ENCODE peak calls at places on chromosome 17, in nine cellular contexts. O is PC-3, Z is astrocyte, R is GM23338, X is K562, B is uterus, L is transverse colon, S is psoas muscle, U is thoracic aorta. A is an unnamed sample. For H3K36me3, the result is how much of the 10 kb centered on the place peaks cover.

GRCh38 chr17:2181206-2181983 is 122.2 kb downstream of the SMG6 start:
- DNase-seq in O (no peak), Z (peak), B (peak), S (peak), X (no peak), L (peak), U (peak), R (peak), A (no peak)

GRCh38 chr17:330993-331701 is 21.5 kb downstream of the RPH3AL start:
- DNase-seq in L (peak), U (no peak), B (peak), O (no peak), Z (no peak), R (no peak), X (no peak), S (peak), A (no peak)

GRCh38 chr17:74694081-74694480 is 18.6 kb downstream of the CD300LF start:
- DNase-seq in B (no peak), O (no peak), S (no peak), Z (no peak), L (no peak), X (no peak), R (no peak), U (no peak), A (no peak)

GRCh38 chr17:4914009-4914408 is 11.1 kb upstream of the CHRNE start:
- DNase-seq in O (peak), R (no peak), X (no peak), L (no peak), U (no peak), B (no peak), Z (no peak), S (no peak), A (no peak)

GRCh38 chr17:4014148-4014927 is 50.1 kb upstream of the ATP2A3 start:
- DNase-seq in L (no peak), R (no peak), O (no peak), X (no peak), B (no peak), U (no peak), Z (no peak), S (no peak), A (no peak)

GRCh38 chr17:46163316-46163715 is 29.9 kb downstream of the KANSL1 start:
- DNase-seq in O (no peak), B (no peak), X (no peak), Z (no peak), L (no peak), R (no peak), S (no peak), U (no peak), A (no peak)

GRCh38 chr17:49393491-49394255 is 21.0 kb downstream of the PHB1 start:
- DNase-seq in U (no peak), S (no peak), L (no peak), X (no peak), Z (no peak), B (no peak), O (no peak), R (no peak), A (no peak)

GRCh38 chr17:22270381-22270780 is 578.1 kb downstream of the KCNJ18 start:
- DNase-seq in S (no peak), U (no peak), L (no peak), Z (no peak), X (no peak), R (no peak), B (no peak), O (no peak), A (no peak)

GRCh38 chr17:57277923-57278604 is 21.7 kb downstream of the MSI2 start:
- DNase-seq in S (no peak), X (no peak), B (no peak), U (no peak), O (no peak), L (no peak), Z (no peak), R (no peak), A (no peak)

GRCh38 chr17:57021226-57021940 is 43.5 kb downstream of the SCPEP1 start:
- DNase-seq in B (no peak), U (peak), O (peak), X (no peak), R (no peak), Z (no peak), S (no peak), L (peak), A (no peak)

DNA sequence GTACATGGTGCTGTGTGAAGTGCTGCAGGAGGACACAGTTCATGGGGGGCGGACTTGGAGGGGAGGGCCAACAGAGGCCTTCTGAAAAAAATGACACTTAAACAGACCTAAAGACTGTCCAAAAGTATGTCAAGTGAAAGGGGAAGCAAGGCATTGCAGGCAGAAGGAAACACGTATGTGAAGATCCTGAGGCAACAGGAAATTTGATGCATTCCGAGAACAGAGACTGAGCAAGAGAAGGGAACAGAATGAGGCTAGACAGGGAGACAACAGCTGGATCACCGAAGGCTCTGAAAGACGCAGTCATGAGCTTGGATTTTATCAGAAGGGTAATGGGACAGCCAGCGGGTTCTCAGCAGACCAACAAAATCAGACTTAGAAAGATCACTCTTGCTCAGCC is 1.1 kb downstream of the IFT20 start:
- DNase-seq in Z (no peak), S (no peak), B (no peak), R (no peak), X (no peak), L (no peak), U (no peak), O (no peak), A (no peak)
- H3K4me3 ChIP-seq in Z (peak), S (peak), B (peak), R (peak), X (peak), L (peak), U (peak), O (peak), A (peak)

GRCh38 chr17:36498155-36498554 is 11.7 kb downstream of the ZNHIT3 start:
- DNase-seq in O (no peak), Z (no peak), U (no peak), B (no peak), X (no peak), S (no peak), R (no peak), L (no peak), A (peak)
- H3K36me3 ChIP-seq in O (under half), Z (under half), U (half or more), B (under half), X (half or more), S (half or more), R (under half), L (under half), A (half or more)

DNA sequence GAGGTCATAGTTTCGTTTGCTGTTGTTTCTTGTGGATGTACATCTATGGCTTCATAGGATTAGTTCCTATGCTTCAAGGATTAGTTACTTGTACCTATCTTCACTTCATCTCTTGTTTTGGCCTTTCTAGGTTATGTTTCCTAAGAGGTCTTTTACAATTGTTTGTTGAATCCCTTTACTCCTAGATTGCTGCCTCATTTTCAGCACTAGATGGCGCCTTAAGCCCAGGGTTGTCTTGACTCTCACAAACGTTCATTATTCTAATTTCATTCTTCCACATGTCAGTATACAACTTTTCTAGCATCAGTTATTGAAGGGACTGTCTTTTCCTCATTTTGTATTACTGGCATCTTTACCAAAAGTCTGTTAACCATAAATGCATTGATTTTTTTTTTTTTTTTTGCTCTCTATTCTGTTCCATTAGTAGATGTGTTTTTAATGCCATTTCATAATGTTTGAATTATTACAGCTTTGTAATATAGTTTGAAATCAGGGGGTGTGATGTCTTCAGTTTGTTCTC is 45.0 kb upstream of the NACA2 start:
- DNase-seq in X (peak), Z (peak), S (no peak), U (no peak), R (peak), B (no peak), L (peak), O (peak), A (peak)
- TF ChIP-seq CTCF in X (peak), Z (peak), S (peak), U (no peak), R (peak), B (no peak), L (peak), O (peak), A (peak)

GRCh38 chr17:50828508-50829170 is 6.7 kb upstream of the WFIKKN2 start:
- DNase-seq in U (no peak), B (no peak), R (no peak), O (no peak), X (no peak), L (no peak), S (no peak), Z (no peak), A (no peak)
- H3K4me3 ChIP-seq in U (no peak), B (no peak), R (no peak), O (no peak), X (no peak), L (no peak), S (no peak), Z (no peak), A (no peak)

DNA sequence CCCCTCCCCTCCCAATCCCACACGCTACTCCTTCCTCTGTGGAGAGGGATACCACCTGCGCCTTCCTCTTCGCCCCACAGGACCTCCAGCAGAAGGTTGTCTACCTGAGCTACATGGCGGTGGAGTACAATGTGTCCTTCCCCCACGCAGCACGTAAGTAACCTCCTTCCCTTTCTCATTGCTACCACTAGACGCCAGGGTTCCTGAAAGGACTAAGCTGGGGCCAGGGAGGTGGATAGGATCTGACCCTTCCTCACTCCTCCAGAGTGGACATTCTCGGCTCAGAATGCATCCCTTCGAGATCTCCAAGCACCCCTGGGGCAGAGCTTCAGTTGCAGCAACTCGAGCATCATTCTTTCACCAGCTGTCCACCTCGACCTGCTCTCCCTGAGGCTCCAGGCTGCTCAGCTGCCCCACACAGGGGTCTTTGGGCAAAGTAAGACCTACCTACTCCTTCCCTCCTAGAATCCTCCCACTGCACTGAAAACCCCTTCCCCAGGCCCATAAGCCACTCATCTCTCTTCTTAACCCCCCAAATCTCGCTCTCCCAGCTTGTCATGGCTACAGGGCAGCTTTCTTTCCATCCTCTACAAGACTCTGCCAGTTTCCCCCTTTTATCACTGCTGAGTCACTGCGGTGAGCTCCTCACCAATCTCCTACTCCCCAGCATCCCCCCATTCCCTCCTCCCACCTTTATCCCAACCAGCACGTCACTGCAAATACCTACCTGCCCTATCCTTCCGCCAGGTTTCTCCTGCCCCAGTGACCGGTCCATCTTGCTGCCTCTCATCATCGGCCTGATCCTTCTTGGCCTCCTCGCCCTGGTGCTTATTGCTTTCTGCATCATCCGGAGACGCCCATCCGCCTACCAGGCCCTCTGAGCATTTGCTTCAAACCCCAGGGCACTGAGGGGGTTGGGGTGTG is 1.5 kb downstream of the CD68 start:
- DNase-seq in L (no peak), O (no peak), R (peak), Z (no peak), U (no peak), B (no peak), S (no peak), X (no peak), A (no peak)
- H3K36me3 ChIP-seq in L (under half), O (under half), R (under half), Z (under half), U (under half), B (under half), S (under half), X (under half), A (under half)

A was measured in BE2C.